ENCODE peak calls at places on chromosomes 6 and 20, in seven cellular contexts. O is spleen, X is sigmoid colon, J is endothelial cell of umbilical vein, B is esophagus muscularis mucosa, T is HCT116, L is transverse colon. R is an unnamed sample.

GRCh38 chr6:137434640-137435039 is 59.6 kb downstream of the OLIG3 start:
- DNase-seq in O (no peak), X (no peak), J (no peak), B (no peak), T (no peak), L (no peak), R (no peak)

GRCh38 chr6:163925839-163926238 is 511.3 kb downstream of the QKI start:
- DNase-seq in O (no peak), X (no peak), J (no peak), B (no peak), T (no peak), L (no peak), R (no peak)

GRCh38 chr6:146901940-146902816 is 302.0 kb upstream of the STXBP5 start:
- DNase-seq in O (no peak), X (no peak), J (peak; percentile 12), B (no peak), T (no peak), L (no peak), R (no peak)

GRCh38 chr20:40865095-40865494 is 163.5 kb upstream of the TOP1 start:
- DNase-seq in O (no peak), X (no peak), J (no peak), B (no peak), T (no peak), L (no peak), R (no peak)

GRCh38 chr6:87718662-87719433 is 16.8 kb upstream of the AKIRIN2 start:
- DNase-seq in O (no peak), X (no peak), J (no peak), B (no peak), T (no peak), L (peak; percentile 35), R (no peak)

GRCh38 chr6:166417285-166417691 is 34.5 kb upstream of the MPC1 start:
- DNase-seq in O (no peak), X (no peak), J (no peak), B (no peak), T (no peak), L (no peak), R (no peak)

GRCh38 chr6:27810768-27811298 is 101.4 kb downstream of the OR2B2 start:
- DNase-seq in O (no peak), X (no peak), J (peak; percentile 25), B (no peak), T (no peak), L (no peak), R (no peak)

GRCh38 chr6:92507552-92507951 is 911.8 kb downstream of the EPHA7 start:
- DNase-seq in O (no peak), X (no peak), J (no peak), B (no peak), T (no peak), L (no peak), R (no peak)

GRCh38 chr20:55514498-55514897 is 490.8 kb downstream of the CBLN4 start:
- DNase-seq in O (no peak), X (no peak), J (no peak), B (no peak), T (no peak), L (no peak), R (no peak)

GRCh38 chr6:130708338-130708737 is 118.9 kb upstream of the SMLR1 start:
- DNase-seq in O (no peak), X (no peak), J (peak; percentile 41), B (no peak), T (no peak), L (no peak), R (no peak)

GRCh38 chr6:106290954-106291353 is 34.6 kb downstream of the ATG5 start:
- DNase-seq in O (no peak), X (no peak), J (no peak), B (no peak), T (no peak), L (no peak), R (no peak)

GRCh38 chr6:15242503-15242902 is 3.4 kb upstream of the JARID2 start:
- DNase-seq in O (no peak), X (no peak), J (no peak), B (no peak), T (no peak), L (no peak), R (no peak)

GRCh38 chr20:17637985-17638640 is 43.9 kb downstream of the RRBP1 start:
- DNase-seq in O (no peak), X (no peak), J (no peak), B (no peak), T (no peak), L (no peak), R (no peak)

GRCh38 chr6:149614352-149614751 is 34.2 kb downstream of the KATNA1 start:
- DNase-seq in O (no peak), X (no peak), J (no peak), B (no peak), T (no peak), L (no peak), R (no peak)

GRCh38 chr6:2630891-2631458 is 119.7 kb downstream of the MYLK4 start:
- DNase-seq in O (no peak), X (no peak), J (peak; percentile 32), B (peak; percentile 83), T (peak; percentile 96), L (no peak), R (no peak)

GRCh38 chr6:143335865-143336264 is 114.6 kb downstream of the ADAT2 start:
- DNase-seq in O (no peak), X (no peak), J (no peak), B (no peak), T (no peak), L (no peak), R (no peak)

GRCh38 chr6:73452107-73452461 is at the start of gene CGAS:
- DNase-seq in O (peak; percentile 96), X (peak; percentile 88), J (peak; percentile 60), B (peak; percentile 92), T (no peak), L (peak; percentile 83), R (peak; percentile 56)

GRCh38 chr6:34305982-34306702 is 57.3 kb upstream of the SMIM29 start:
- DNase-seq in O (no peak), X (no peak), J (peak; percentile 92), B (no peak), T (no peak), L (no peak), R (no peak)

GRCh38 chr6:32070814-32071466 is 32.7 kb downstream of the CYP21A2 start:
- DNase-seq in O (no peak), X (peak; percentile 89), J (no peak), B (no peak), T (no peak), L (no peak), R (no peak)

GRCh38 chr6:7236312-7237209 is 76.4 kb downstream of the SSR1 start:
- DNase-seq in O (no peak), X (no peak), J (no peak), B (no peak), T (peak; percentile 35), L (peak; percentile 30), R (peak; percentile 48)

GRCh38 chr6:105824732-105825131 is 261.4 kb upstream of the PRDM1 start:
- DNase-seq in O (no peak), X (no peak), J (no peak), B (no peak), T (no peak), L (no peak), R (no peak)

GRCh38 chr6:85250586-85251216 is 199.2 kb upstream of the NT5E start:
- DNase-seq in O (no peak), X (no peak), J (peak; percentile 73), B (no peak), T (no peak), L (no peak), R (no peak)

GRCh38 chr6:130788954-130789353 is 38.3 kb upstream of the SMLR1 start:
- DNase-seq in O (no peak), X (no peak), J (no peak), B (no peak), T (no peak), L (no peak), R (no peak)

GRCh38 chr6:29908710-29909109 is 33.6 kb upstream of the HLA-A start:
- DNase-seq in O (no peak), X (no peak), J (peak; percentile 17), B (no peak), T (no peak), L (no peak), R (no peak)

GRCh38 chr6:11043961-11044711 is at the start of gene ELOVL2:
- DNase-seq in O (no peak), X (no peak), J (peak; percentile 14), B (no peak), T (no peak), L (no peak), R (no peak)

DNA sequence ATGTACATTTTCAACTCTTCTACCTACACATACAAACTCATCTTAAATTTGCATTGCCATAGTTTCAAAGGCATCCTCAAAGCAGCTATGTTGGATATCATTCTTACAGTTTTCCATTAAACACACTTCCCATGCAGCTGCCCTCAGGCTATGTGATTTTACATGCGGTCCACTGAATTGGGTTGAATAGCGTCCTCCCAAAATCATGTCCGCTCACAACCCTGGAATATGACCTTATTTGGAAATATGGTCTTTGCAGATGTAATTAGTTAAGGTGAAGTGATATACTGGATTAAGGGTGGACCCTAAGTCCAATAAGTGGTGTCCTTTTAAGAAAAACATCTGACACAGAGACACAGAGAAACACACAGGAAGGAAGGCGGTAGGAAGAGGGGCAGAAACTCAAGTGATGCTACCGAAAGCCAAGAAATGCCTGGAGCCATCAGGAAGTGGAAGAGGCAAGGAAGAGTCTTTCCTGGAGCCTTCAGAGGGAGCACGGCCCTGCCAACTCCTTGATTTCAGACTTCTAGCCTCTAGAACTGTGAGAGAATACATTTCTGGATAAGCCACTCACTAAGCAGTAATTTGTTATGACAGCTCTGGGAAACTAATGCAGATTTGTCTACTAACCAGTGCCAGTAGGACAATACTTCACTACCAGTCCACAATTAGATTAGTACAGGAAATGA is 42.6 kb upstream of the NHSL1 start:
- DNase-seq in O (no peak), X (no peak), J (peak; percentile 41), B (no peak), T (no peak), L (no peak), R (no peak)
- TF ChIP-seq POLR2AphosphoS5 in O (no peak), X (no peak), J (no peak), B (no peak), T (no peak), L (no peak), R (no peak)

GRCh38 chr6:116763048-116763447 is 2.5 kb downstream of the FAM162B start:
- DNase-seq in O (no peak), X (no peak), J (no peak), B (no peak), T (no peak), L (no peak), R (no peak)
- H3K36me3 ChIP-seq in O (no peaks in the 10 kb centered on the region), X (no peaks in the 10 kb centered on the region), J (no peaks in the 10 kb centered on the region), B (no peaks in the 10 kb centered on the region), T (no peaks in the 10 kb centered on the region), L (no peaks in the 10 kb centered on the region), R (no peaks in the 10 kb centered on the region)

GRCh38 chr6:18990313-18990978 is 603.3 kb downstream of the RNF144B start:
- DNase-seq in O (peak; percentile 75), X (peak; percentile 77), J (peak; percentile 26), B (no peak), T (peak; percentile 55), L (peak; percentile 69), R (peak; percentile 70)
- TF ChIP-seq POLR2AphosphoS5 in O (peak; percentile 31), X (peak; percentile 35), J (no peak), B (no peak), T (peak; percentile 35), L (no peak), R (no peak)

DNA sequence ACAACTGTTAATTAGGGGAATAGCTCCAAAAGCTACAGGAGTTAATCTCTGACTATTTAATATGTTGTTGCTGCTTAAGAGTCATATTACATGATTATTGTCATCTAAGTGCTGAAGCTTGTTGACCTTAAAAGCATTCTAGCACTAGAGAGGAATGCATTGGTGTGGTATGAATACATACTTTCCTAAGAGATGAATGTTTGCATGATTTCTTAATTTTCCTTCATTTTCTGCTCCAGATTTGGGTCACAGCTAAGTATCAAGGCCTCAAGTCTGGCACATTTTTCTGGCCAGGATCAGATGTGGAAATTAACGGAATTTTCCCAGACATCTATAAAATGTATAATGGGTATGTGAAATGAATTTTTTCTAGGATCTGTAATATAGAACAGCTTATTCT is 53.5 kb downstream of the ENPP1 start:
- DNase-seq in O (no peak), X (no peak), J (no peak), B (no peak), T (no peak), L (no peak), R (no peak)
- H3K36me3 ChIP-seq in O (no peaks in the 10 kb centered on the region), X (no peaks in the 10 kb centered on the region), J (no peaks in the 10 kb centered on the region), B (peaks cover 3% of the 10 kb centered on the region), T (no peaks in the 10 kb centered on the region), L (no peaks in the 10 kb centered on the region), R (no peaks in the 10 kb centered on the region)